ENCODE peak calls at places on chromosomes 12 and 14, in six cellular contexts. One of them, this sample, is unnamed.

GRCh38 chr14:76937181-76938091 is 91.1 kb downstream of the IRF2BPL start:
- DNase-seq in neural progenitor cell: peak
- DNase-seq in lower lobe of right lung: no peak
- DNase-seq in BJ: no peak
- DNase-seq in stimulated activated CD4-positive, alpha-beta T cell treated with anti-CD3 and anti-CD28 coated beads, Interleukin-4, amount 100 ng/mL, for 48 hours: no peak
- DNase-seq in naive B cell: no peak
- DNase-seq in this sample: no peak

GRCh38 chr12:50181691-50182090 is 14.5 kb upstream of the CERS5 start:
- DNase-seq in naive B cell: no peak
- DNase-seq in BJ: no peak
- DNase-seq in stimulated activated CD4-positive, alpha-beta T cell treated with anti-CD3 and anti-CD28 coated beads, Interleukin-4, amount 100 ng/mL, for 48 hours: no peak
- DNase-seq in lower lobe of right lung: no peak
- DNase-seq in neural progenitor cell: no peak
- DNase-seq in this sample: no peak

GRCh38 chr12:104181313-104181712 is 34.3 kb upstream of the TXNRD1 start:
- DNase-seq in neural progenitor cell: no peak
- DNase-seq in stimulated activated CD4-positive, alpha-beta T cell treated with anti-CD3 and anti-CD28 coated beads, Interleukin-4, amount 100 ng/mL, for 48 hours: no peak
- DNase-seq in BJ: no peak
- DNase-seq in lower lobe of right lung: no peak
- DNase-seq in naive B cell: no peak
- DNase-seq in this sample: no peak

GRCh38 chr12:89038831-89039509 is 313.3 kb downstream of the DUSP6 start:
- DNase-seq in BJ: no peak
- DNase-seq in lower lobe of right lung: no peak
- DNase-seq in stimulated activated CD4-positive, alpha-beta T cell treated with anti-CD3 and anti-CD28 coated beads, Interleukin-4, amount 100 ng/mL, for 48 hours: peak
- DNase-seq in naive B cell: no peak
- DNase-seq in neural progenitor cell: no peak
- DNase-seq in this sample: no peak

GRCh38 chr12:70643927-70644326 is 6.7 kb upstream of the PTPRB start:
- DNase-seq in neural progenitor cell: no peak
- DNase-seq in stimulated activated CD4-positive, alpha-beta T cell treated with anti-CD3 and anti-CD28 coated beads, Interleukin-4, amount 100 ng/mL, for 48 hours: no peak
- DNase-seq in lower lobe of right lung: no peak
- DNase-seq in BJ: no peak
- DNase-seq in naive B cell: no peak
- DNase-seq in this sample: peak

GRCh38 chr12:39846971-39847661 is 227.5 kb upstream of the ABCD2 start:
- DNase-seq in lower lobe of right lung: no peak
- DNase-seq in neural progenitor cell: peak
- DNase-seq in BJ: no peak
- DNase-seq in naive B cell: peak
- DNase-seq in stimulated activated CD4-positive, alpha-beta T cell treated with anti-CD3 and anti-CD28 coated beads, Interleukin-4, amount 100 ng/mL, for 48 hours: no peak
- DNase-seq in this sample: no peak

GRCh38 chr14:99080306-99080705 is 191.7 kb downstream of the BCL11B start:
- DNase-seq in BJ: no peak
- DNase-seq in stimulated activated CD4-positive, alpha-beta T cell treated with anti-CD3 and anti-CD28 coated beads, Interleukin-4, amount 100 ng/mL, for 48 hours: no peak
- DNase-seq in lower lobe of right lung: no peak
- DNase-seq in neural progenitor cell: no peak
- DNase-seq in naive B cell: no peak
- DNase-seq in this sample: no peak

GRCh38 chr14:97878727-97879126 is 1081.5 kb downstream of the VRK1 start:
- DNase-seq in lower lobe of right lung: no peak
- DNase-seq in naive B cell: no peak
- DNase-seq in stimulated activated CD4-positive, alpha-beta T cell treated with anti-CD3 and anti-CD28 coated beads, Interleukin-4, amount 100 ng/mL, for 48 hours: no peak
- DNase-seq in neural progenitor cell: no peak
- DNase-seq in BJ: no peak
- DNase-seq in this sample: peak

GRCh38 chr12:79262938-79263337 is 398.4 kb downstream of the SYT1 start:
- DNase-seq in neural progenitor cell: peak
- DNase-seq in lower lobe of right lung: no peak
- DNase-seq in stimulated activated CD4-positive, alpha-beta T cell treated with anti-CD3 and anti-CD28 coated beads, Interleukin-4, amount 100 ng/mL, for 48 hours: no peak
- DNase-seq in BJ: no peak
- DNase-seq in naive B cell: no peak
- DNase-seq in this sample: no peak

GRCh38 chr14:71714225-71714624 is 218.0 kb upstream of the RGS6 start:
- DNase-seq in lower lobe of right lung: no peak
- DNase-seq in naive B cell: no peak
- DNase-seq in BJ: peak
- DNase-seq in neural progenitor cell: no peak
- DNase-seq in stimulated activated CD4-positive, alpha-beta T cell treated with anti-CD3 and anti-CD28 coated beads, Interleukin-4, amount 100 ng/mL, for 48 hours: no peak
- DNase-seq in this sample: peak

GRCh38 chr12:95102916-95103671 is 29.7 kb upstream of the NR2C1 start:
- DNase-seq in naive B cell: no peak
- DNase-seq in neural progenitor cell: no peak
- DNase-seq in BJ: no peak
- DNase-seq in stimulated activated CD4-positive, alpha-beta T cell treated with anti-CD3 and anti-CD28 coated beads, Interleukin-4, amount 100 ng/mL, for 48 hours: peak
- DNase-seq in lower lobe of right lung: no peak
- DNase-seq in this sample: peak

GRCh38 chr12:77724367-77724957 is 106.2 kb upstream of the NAV3 start:
- DNase-seq in neural progenitor cell: peak
- DNase-seq in lower lobe of right lung: no peak
- DNase-seq in BJ: no peak
- DNase-seq in naive B cell: no peak
- DNase-seq in stimulated activated CD4-positive, alpha-beta T cell treated with anti-CD3 and anti-CD28 coated beads, Interleukin-4, amount 100 ng/mL, for 48 hours: no peak
- DNase-seq in this sample: peak

GRCh38 chr12:48814313-48815280 is 3.7 kb upstream of the CACNB3 start:
- DNase-seq in lower lobe of right lung: peak
- DNase-seq in stimulated activated CD4-positive, alpha-beta T cell treated with anti-CD3 and anti-CD28 coated beads, Interleukin-4, amount 100 ng/mL, for 48 hours: peak
- DNase-seq in neural progenitor cell: peak
- DNase-seq in BJ: peak
- DNase-seq in naive B cell: peak
- DNase-seq in this sample: peak

GRCh38 chr12:14393736-14394135 is 28.3 kb downstream of the ATF7IP start:
- DNase-seq in BJ: no peak
- DNase-seq in naive B cell: no peak
- DNase-seq in neural progenitor cell: no peak
- DNase-seq in lower lobe of right lung: no peak
- DNase-seq in stimulated activated CD4-positive, alpha-beta T cell treated with anti-CD3 and anti-CD28 coated beads, Interleukin-4, amount 100 ng/mL, for 48 hours: no peak
- DNase-seq in this sample: no peak

GRCh38 chr12:90961154-90961553 is 6.2 kb upstream of the CCER1 start:
- DNase-seq in stimulated activated CD4-positive, alpha-beta T cell treated with anti-CD3 and anti-CD28 coated beads, Interleukin-4, amount 100 ng/mL, for 48 hours: no peak
- DNase-seq in neural progenitor cell: no peak
- DNase-seq in naive B cell: no peak
- DNase-seq in BJ: no peak
- DNase-seq in lower lobe of right lung: no peak
- DNase-seq in this sample: no peak

GRCh38 chr14:106491851-106492250 is 965.5 kb downstream of the TMEM121 start:
- DNase-seq in neural progenitor cell: no peak
- DNase-seq in naive B cell: no peak
- DNase-seq in lower lobe of right lung: no peak
- DNase-seq in BJ: no peak
- DNase-seq in stimulated activated CD4-positive, alpha-beta T cell treated with anti-CD3 and anti-CD28 coated beads, Interleukin-4, amount 100 ng/mL, for 48 hours: peak
- DNase-seq in this sample: peak

GRCh38 chr12:53798575-53798974 is 46.8 kb upstream of the CISTR start:
- DNase-seq in BJ: no peak
- DNase-seq in stimulated activated CD4-positive, alpha-beta T cell treated with anti-CD3 and anti-CD28 coated beads, Interleukin-4, amount 100 ng/mL, for 48 hours: no peak
- DNase-seq in neural progenitor cell: no peak
- DNase-seq in lower lobe of right lung: no peak
- DNase-seq in naive B cell: no peak
- DNase-seq in this sample: peak

GRCh38 chr12:94147991-94148840 is at the start of gene PLXNC1:
- DNase-seq in neural progenitor cell: peak
- DNase-seq in BJ: no peak
- DNase-seq in stimulated activated CD4-positive, alpha-beta T cell treated with anti-CD3 and anti-CD28 coated beads, Interleukin-4, amount 100 ng/mL, for 48 hours: peak
- DNase-seq in naive B cell: peak
- DNase-seq in lower lobe of right lung: peak
- DNase-seq in this sample: no peak

GRCh38 chr12:53299101-53299453 is 418 bp upstream of the MYG1 start:
- DNase-seq in naive B cell: no peak
- DNase-seq in neural progenitor cell: no peak
- DNase-seq in lower lobe of right lung: peak
- DNase-seq in BJ: peak
- DNase-seq in stimulated activated CD4-positive, alpha-beta T cell treated with anti-CD3 and anti-CD28 coated beads, Interleukin-4, amount 100 ng/mL, for 48 hours: peak
- DNase-seq in this sample: peak

GRCh38 chr12:24603371-24603770 is 345.5 kb downstream of the BCAT1 start:
- DNase-seq in stimulated activated CD4-positive, alpha-beta T cell treated with anti-CD3 and anti-CD28 coated beads, Interleukin-4, amount 100 ng/mL, for 48 hours: no peak
- DNase-seq in neural progenitor cell: no peak
- DNase-seq in lower lobe of right lung: no peak
- DNase-seq in BJ: no peak
- DNase-seq in naive B cell: no peak
- DNase-seq in this sample: no peak

GRCh38 chr12:120738252-120739030 is 12.8 kb downstream of the ACADS start:
- DNase-seq in BJ: no peak
- DNase-seq in lower lobe of right lung: no peak
- DNase-seq in neural progenitor cell: no peak
- DNase-seq in stimulated activated CD4-positive, alpha-beta T cell treated with anti-CD3 and anti-CD28 coated beads, Interleukin-4, amount 100 ng/mL, for 48 hours: no peak
- DNase-seq in naive B cell: no peak
- DNase-seq in this sample: no peak

GRCh38 chr14:28772613-28773012 is 6.0 kb downstream of the FOXG1 start:
- DNase-seq in naive B cell: no peak
- DNase-seq in lower lobe of right lung: no peak
- DNase-seq in neural progenitor cell: peak
- DNase-seq in BJ: no peak
- DNase-seq in stimulated activated CD4-positive, alpha-beta T cell treated with anti-CD3 and anti-CD28 coated beads, Interleukin-4, amount 100 ng/mL, for 48 hours: no peak
- DNase-seq in this sample: no peak

GRCh38 chr14:60348211-60348610 is 99.2 kb downstream of the PPM1A start:
- DNase-seq in stimulated activated CD4-positive, alpha-beta T cell treated with anti-CD3 and anti-CD28 coated beads, Interleukin-4, amount 100 ng/mL, for 48 hours: no peak
- DNase-seq in naive B cell: no peak
- DNase-seq in BJ: no peak
- DNase-seq in lower lobe of right lung: no peak
- DNase-seq in neural progenitor cell: peak
- DNase-seq in this sample: no peak

GRCh38 chr12:16833376-16833775 is 227.4 kb upstream of the LMO3 start:
- DNase-seq in stimulated activated CD4-positive, alpha-beta T cell treated with anti-CD3 and anti-CD28 coated beads, Interleukin-4, amount 100 ng/mL, for 48 hours: no peak
- DNase-seq in naive B cell: no peak
- DNase-seq in BJ: no peak
- DNase-seq in lower lobe of right lung: no peak
- DNase-seq in neural progenitor cell: no peak
- DNase-seq in this sample: no peak

GRCh38 chr12:106773286-106773685 is 1.2 kb upstream of the RIC8B start:
- DNase-seq in lower lobe of right lung: no peak
- DNase-seq in BJ: no peak
- DNase-seq in stimulated activated CD4-positive, alpha-beta T cell treated with anti-CD3 and anti-CD28 coated beads, Interleukin-4, amount 100 ng/mL, for 48 hours: no peak
- DNase-seq in neural progenitor cell: no peak
- DNase-seq in naive B cell: no peak
- DNase-seq in this sample: no peak

GRCh38 chr14:100138082-100138787 is 21.2 kb downstream of the DEGS2 start:
- DNase-seq in stimulated activated CD4-positive, alpha-beta T cell treated with anti-CD3 and anti-CD28 coated beads, Interleukin-4, amount 100 ng/mL, for 48 hours: no peak
- DNase-seq in BJ: no peak
- DNase-seq in neural progenitor cell: no peak
- DNase-seq in naive B cell: no peak
- DNase-seq in lower lobe of right lung: no peak
- DNase-seq in this sample: no peak

GRCh38 chr12:26090853-26091510 is 33.9 kb downstream of the BHLHE41 start:
- DNase-seq in lower lobe of right lung: no peak
- DNase-seq in neural progenitor cell: no peak
- DNase-seq in naive B cell: no peak
- DNase-seq in stimulated activated CD4-positive, alpha-beta T cell treated with anti-CD3 and anti-CD28 coated beads, Interleukin-4, amount 100 ng/mL, for 48 hours: no peak
- DNase-seq in BJ: no peak
- DNase-seq in this sample: peak

GRCh38 chr12:27015730-27016076 is 1.5 kb upstream of the TM7SF3 start:
- DNase-seq in stimulated activated CD4-positive, alpha-beta T cell treated with anti-CD3 and anti-CD28 coated beads, Interleukin-4, amount 100 ng/mL, for 48 hours: no peak
- DNase-seq in naive B cell: peak
- DNase-seq in neural progenitor cell: no peak
- DNase-seq in lower lobe of right lung: no peak
- DNase-seq in BJ: no peak
- DNase-seq in this sample: peak

GRCh38 chr14:51525705-51526104 is 126.0 kb upstream of the FRMD6 start:
- DNase-seq in lower lobe of right lung: no peak
- DNase-seq in stimulated activated CD4-positive, alpha-beta T cell treated with anti-CD3 and anti-CD28 coated beads, Interleukin-4, amount 100 ng/mL, for 48 hours: no peak
- DNase-seq in neural progenitor cell: no peak
- DNase-seq in BJ: no peak
- DNase-seq in naive B cell: no peak
- DNase-seq in this sample: peak

GRCh38 chr12:124217508-124217981 is 77.3 kb upstream of the RFLNA start:
- DNase-seq in naive B cell: no peak
- DNase-seq in BJ: no peak
- DNase-seq in lower lobe of right lung: no peak
- DNase-seq in neural progenitor cell: peak
- DNase-seq in stimulated activated CD4-positive, alpha-beta T cell treated with anti-CD3 and anti-CD28 coated beads, Interleukin-4, amount 100 ng/mL, for 48 hours: no peak
- DNase-seq in this sample: no peak

GRCh38 chr12:11810160-11810559 is 160.7 kb downstream of the ETV6 start:
- DNase-seq in lower lobe of right lung: no peak
- DNase-seq in naive B cell: no peak
- DNase-seq in stimulated activated CD4-positive, alpha-beta T cell treated with anti-CD3 and anti-CD28 coated beads, Interleukin-4, amount 100 ng/mL, for 48 hours: no peak
- DNase-seq in neural progenitor cell: no peak
- DNase-seq in BJ: no peak
- DNase-seq in this sample: no peak

GRCh38 chr14:99466719-99467118 is 13.9 kb downstream of the SETD3 start:
- DNase-seq in naive B cell: no peak
- DNase-seq in BJ: no peak
- DNase-seq in stimulated activated CD4-positive, alpha-beta T cell treated with anti-CD3 and anti-CD28 coated beads, Interleukin-4, amount 100 ng/mL, for 48 hours: no peak
- DNase-seq in neural progenitor cell: no peak
- DNase-seq in lower lobe of right lung: no peak
- DNase-seq in this sample: no peak

GRCh38 chr12:50597200-50598195 is 92.7 kb downstream of the DIP2B start:
- DNase-seq in stimulated activated CD4-positive, alpha-beta T cell treated with anti-CD3 and anti-CD28 coated beads, Interleukin-4, amount 100 ng/mL, for 48 hours: peak
- DNase-seq in neural progenitor cell: no peak
- DNase-seq in BJ: no peak
- DNase-seq in lower lobe of right lung: no peak
- DNase-seq in naive B cell: peak
- DNase-seq in this sample: peak

GRCh38 chr14:79278286-79278797 is 933.0 kb downstream of the DIO2 start:
- DNase-seq in lower lobe of right lung: no peak
- DNase-seq in stimulated activated CD4-positive, alpha-beta T cell treated with anti-CD3 and anti-CD28 coated beads, Interleukin-4, amount 100 ng/mL, for 48 hours: no peak
- DNase-seq in BJ: no peak
- DNase-seq in neural progenitor cell: no peak
- DNase-seq in naive B cell: no peak
- DNase-seq in this sample: peak

GRCh38 chr12:49507139-49507538 is 31.7 kb upstream of the KCNH3 start:
- DNase-seq in BJ: peak
- DNase-seq in lower lobe of right lung: no peak
- DNase-seq in naive B cell: no peak
- DNase-seq in stimulated activated CD4-positive, alpha-beta T cell treated with anti-CD3 and anti-CD28 coated beads, Interleukin-4, amount 100 ng/mL, for 48 hours: no peak
- DNase-seq in neural progenitor cell: no peak
- DNase-seq in this sample: peak

GRCh38 chr12:20040844-20041243 is 327.5 kb upstream of the PDE3A start:
- DNase-seq in lower lobe of right lung: no peak
- DNase-seq in BJ: no peak
- DNase-seq in naive B cell: no peak
- DNase-seq in neural progenitor cell: peak
- DNase-seq in stimulated activated CD4-positive, alpha-beta T cell treated with anti-CD3 and anti-CD28 coated beads, Interleukin-4, amount 100 ng/mL, for 48 hours: no peak
- DNase-seq in this sample: no peak

GRCh38 chr14:50762001-50762930 is 68.7 kb downstream of the NIN start:
- DNase-seq in lower lobe of right lung: no peak
- DNase-seq in naive B cell: no peak
- DNase-seq in neural progenitor cell: no peak
- DNase-seq in stimulated activated CD4-positive, alpha-beta T cell treated with anti-CD3 and anti-CD28 coated beads, Interleukin-4, amount 100 ng/mL, for 48 hours: peak
- DNase-seq in BJ: peak
- DNase-seq in this sample: peak

GRCh38 chr14:105197274-105197673 is 16.2 kb upstream of the NUDT14 start:
- DNase-seq in BJ: peak
- DNase-seq in lower lobe of right lung: no peak
- DNase-seq in stimulated activated CD4-positive, alpha-beta T cell treated with anti-CD3 and anti-CD28 coated beads, Interleukin-4, amount 100 ng/mL, for 48 hours: no peak
- DNase-seq in neural progenitor cell: peak
- DNase-seq in naive B cell: peak
- DNase-seq in this sample: peak

GRCh38 chr12:30691122-30691879 is 4.4 kb downstream of the IPO8 start:
- DNase-seq in neural progenitor cell: no peak
- DNase-seq in naive B cell: no peak
- DNase-seq in stimulated activated CD4-positive, alpha-beta T cell treated with anti-CD3 and anti-CD28 coated beads, Interleukin-4, amount 100 ng/mL, for 48 hours: no peak
- DNase-seq in lower lobe of right lung: no peak
- DNase-seq in BJ: peak
- DNase-seq in this sample: peak